ENCODE peak calls at places on chromosomes 3 and 15, in four cellular contexts. N is non-pigmented ciliary epithelial cell; Q is mucosa of gallbladder; X is stimulated activated CD4-positive, alpha-beta T cell treated with anti-CD3 and anti-CD28 coated beads, Interleukin-2, amount 100 ng/mL, for 48 hours. H is an unnamed sample.
A peak's percentile ranks its signal among the peaks of the same experiment; 100 is the strongest.

GRCh38 chr3:124620600-124621063 is 109.6 kb upstream of the UMPS start:
- DNase-seq in N (no peak), Q (peak; percentile 79), X (no peak), H (no peak)

GRCh38 chr3:100467133-100467532 is 25.3 kb upstream of the TMEM45A start:
- DNase-seq in N (no peak), Q (no peak), X (no peak), H (no peak)

GRCh38 chr15:99421172-99421656 is 144.6 kb upstream of the MEF2A start:
- DNase-seq in N (no peak), Q (no peak), X (no peak), H (no peak)

GRCh38 chr3:56800373-56801150 is 1.2 kb downstream of the ARHGEF3 start:
- DNase-seq in N (no peak), Q (no peak), X (peak; percentile 62), H (no peak)

GRCh38 chr15:98440917-98441316 is 207.4 kb upstream of the IGF1R start:
- DNase-seq in N (no peak), Q (no peak), X (no peak), H (no peak)

GRCh38 chr15:27832263-27832647 is 266.9 kb downstream of the OCA2 start:
- DNase-seq in N (no peak), Q (no peak), X (no peak), H (no peak)

GRCh38 chr15:77107531-77108355 is 36.8 kb upstream of the TSPAN3 start:
- DNase-seq in N (peak; percentile 15), Q (peak; percentile 59), X (peak; percentile 23), H (no peak)

GRCh38 chr15:67180035-67180434 is 74.4 kb downstream of the AAGAB start:
- DNase-seq in N (no peak), Q (no peak), X (no peak), H (no peak)

GRCh38 chr3:14352002-14352627 is 50.3 kb upstream of the SLC6A6 start:
- DNase-seq in N (no peak), Q (no peak), X (no peak), H (no peak)

GRCh38 chr15:69415381-69415780 is 1.2 kb downstream of the KIF23 start:
- DNase-seq in N (no peak), Q (no peak), X (no peak), H (no peak)

GRCh38 chr3:42710323-42711021 is 7.9 kb upstream of the HHATL start:
- DNase-seq in N (no peak), Q (no peak), X (no peak), H (no peak)

GRCh38 chr3:171753025-171753472 is 57.2 kb downstream of the PLD1 start:
- DNase-seq in N (peak; percentile 17), Q (peak; percentile 88), X (no peak), H (no peak)

GRCh38 chr3:55742027-55742710 is 255.1 kb upstream of the WNT5A start:
- DNase-seq in N (no peak), Q (no peak), X (no peak), H (no peak)

GRCh38 chr3:72052841-72053409 is 268.0 kb upstream of the PROK2 start:
- DNase-seq in N (no peak), Q (no peak), X (no peak), H (no peak)

GRCh38 chr3:100556656-100557310 is 52.6 kb upstream of the ADGRG7 start:
- DNase-seq in N (no peak), Q (no peak), X (no peak), H (no peak)

GRCh38 chr3:138694287-138695007 is 85.9 kb downstream of the FAIM start:
- DNase-seq in N (peak; percentile 95), Q (no peak), X (no peak), H (peak; percentile 99)

GRCh38 chr3:113496924-113497323 is 18.0 kb downstream of the SPICE1 start:
- DNase-seq in N (no peak), Q (no peak), X (no peak), H (no peak)

H was measured in BJ.